ENCODE peak calls at places on chromosomes 1 and 21, in ten cellular contexts. One of them, this sample, is unnamed.

GRCh38 chr1:10033359-10033845 is 644 bp downstream of the UBE4B start:
- DNase-seq in neuronal stem cell: no peak
- DNase-seq in left ventricle myocardium inferior: no peak
- DNase-seq in cardiac muscle cell: peak
- DNase-seq in naive thymus-derived CD4-positive, alpha-beta T cell: no peak
- DNase-seq in adrenal gland: peak
- DNase-seq in astrocyte: no peak
- DNase-seq in tibial artery: peak
- DNase-seq in aorta: no peak
- DNase-seq in ascending aorta: no peak
- DNase-seq in this sample: peak

GRCh38 chr1:181583598-181583997 is 100.3 kb downstream of the CACNA1E start:
- DNase-seq in neuronal stem cell: no peak
- DNase-seq in left ventricle myocardium inferior: no peak
- DNase-seq in cardiac muscle cell: no peak
- DNase-seq in naive thymus-derived CD4-positive, alpha-beta T cell: no peak
- DNase-seq in adrenal gland: no peak
- DNase-seq in astrocyte: no peak
- DNase-seq in tibial artery: no peak
- DNase-seq in aorta: no peak
- DNase-seq in ascending aorta: no peak
- DNase-seq in this sample: no peak

GRCh38 chr1:184838374-184838995 is 83.8 kb upstream of the EDEM3 start:
- DNase-seq in neuronal stem cell: no peak
- DNase-seq in left ventricle myocardium inferior: no peak
- DNase-seq in cardiac muscle cell: peak
- DNase-seq in naive thymus-derived CD4-positive, alpha-beta T cell: no peak
- DNase-seq in adrenal gland: peak
- DNase-seq in astrocyte: peak
- DNase-seq in tibial artery: peak
- DNase-seq in aorta: no peak
- DNase-seq in ascending aorta: peak
- DNase-seq in this sample: no peak

GRCh38 chr21:42160950-42161225 is 58.1 kb upstream of the ABCG1 start:
- DNase-seq in neuronal stem cell: no peak
- DNase-seq in left ventricle myocardium inferior: no peak
- DNase-seq in cardiac muscle cell: no peak
- DNase-seq in naive thymus-derived CD4-positive, alpha-beta T cell: no peak
- DNase-seq in adrenal gland: no peak
- DNase-seq in astrocyte: no peak
- DNase-seq in tibial artery: no peak
- DNase-seq in aorta: no peak
- DNase-seq in ascending aorta: no peak
- DNase-seq in this sample: no peak

GRCh38 chr1:110136911-110137310 is 13.4 kb upstream of the SLC6A17 start:
- DNase-seq in neuronal stem cell: peak
- DNase-seq in left ventricle myocardium inferior: peak
- DNase-seq in cardiac muscle cell: no peak
- DNase-seq in naive thymus-derived CD4-positive, alpha-beta T cell: peak
- DNase-seq in adrenal gland: peak
- DNase-seq in astrocyte: no peak
- DNase-seq in tibial artery: no peak
- DNase-seq in aorta: no peak
- DNase-seq in ascending aorta: no peak
- DNase-seq in this sample: peak

GRCh38 chr1:14182801-14183200 is 415.7 kb upstream of the KAZN start:
- DNase-seq in neuronal stem cell: no peak
- DNase-seq in left ventricle myocardium inferior: no peak
- DNase-seq in cardiac muscle cell: no peak
- DNase-seq in naive thymus-derived CD4-positive, alpha-beta T cell: no peak
- DNase-seq in adrenal gland: no peak
- DNase-seq in astrocyte: no peak
- DNase-seq in tibial artery: no peak
- DNase-seq in aorta: no peak
- DNase-seq in ascending aorta: no peak
- DNase-seq in this sample: no peak

GRCh38 chr1:152752225-152752624 is 5.6 kb upstream of the KPRP start:
- DNase-seq in neuronal stem cell: no peak
- DNase-seq in left ventricle myocardium inferior: no peak
- DNase-seq in cardiac muscle cell: no peak
- DNase-seq in naive thymus-derived CD4-positive, alpha-beta T cell: no peak
- DNase-seq in adrenal gland: no peak
- DNase-seq in astrocyte: peak
- DNase-seq in tibial artery: no peak
- DNase-seq in aorta: no peak
- DNase-seq in ascending aorta: no peak
- DNase-seq in this sample: no peak

GRCh38 chr21:46406001-46406400 is 52.7 kb upstream of the DIP2A start:
- DNase-seq in neuronal stem cell: no peak
- DNase-seq in left ventricle myocardium inferior: no peak
- DNase-seq in cardiac muscle cell: no peak
- DNase-seq in naive thymus-derived CD4-positive, alpha-beta T cell: no peak
- DNase-seq in adrenal gland: no peak
- DNase-seq in astrocyte: no peak
- DNase-seq in tibial artery: no peak
- DNase-seq in aorta: peak
- DNase-seq in ascending aorta: no peak
- DNase-seq in this sample: no peak

GRCh38 chr21:45763074-45763473 is 119.5 kb downstream of the PCBP3 start:
- DNase-seq in neuronal stem cell: no peak
- DNase-seq in left ventricle myocardium inferior: no peak
- DNase-seq in cardiac muscle cell: no peak
- DNase-seq in naive thymus-derived CD4-positive, alpha-beta T cell: no peak
- DNase-seq in adrenal gland: no peak
- DNase-seq in astrocyte: peak
- DNase-seq in tibial artery: no peak
- DNase-seq in aorta: no peak
- DNase-seq in ascending aorta: no peak
- DNase-seq in this sample: no peak

GRCh38 chr1:184482113-184482512 is 95.3 kb downstream of the C1orf21 start:
- DNase-seq in neuronal stem cell: no peak
- DNase-seq in left ventricle myocardium inferior: peak
- DNase-seq in cardiac muscle cell: peak
- DNase-seq in naive thymus-derived CD4-positive, alpha-beta T cell: no peak
- DNase-seq in adrenal gland: peak
- DNase-seq in astrocyte: no peak
- DNase-seq in tibial artery: peak
- DNase-seq in aorta: no peak
- DNase-seq in ascending aorta: no peak
- DNase-seq in this sample: peak

GRCh38 chr1:197521118-197521739 is 253.2 kb downstream of the CRB1 start:
- DNase-seq in neuronal stem cell: peak
- DNase-seq in left ventricle myocardium inferior: no peak
- DNase-seq in cardiac muscle cell: peak
- DNase-seq in naive thymus-derived CD4-positive, alpha-beta T cell: peak
- DNase-seq in adrenal gland: no peak
- DNase-seq in astrocyte: peak
- DNase-seq in tibial artery: no peak
- DNase-seq in aorta: no peak
- DNase-seq in ascending aorta: no peak
- DNase-seq in this sample: no peak

GRCh38 chr1:244945109-244945671 is 80.8 kb upstream of the HNRNPU start:
- DNase-seq in neuronal stem cell: no peak
- DNase-seq in left ventricle myocardium inferior: no peak
- DNase-seq in cardiac muscle cell: no peak
- DNase-seq in naive thymus-derived CD4-positive, alpha-beta T cell: no peak
- DNase-seq in adrenal gland: no peak
- DNase-seq in astrocyte: no peak
- DNase-seq in tibial artery: no peak
- DNase-seq in aorta: no peak
- DNase-seq in ascending aorta: no peak
- DNase-seq in this sample: no peak

GRCh38 chr1:58442114-58442513 is 104.4 kb downstream of the OMA1 start:
- DNase-seq in neuronal stem cell: no peak
- DNase-seq in left ventricle myocardium inferior: no peak
- DNase-seq in cardiac muscle cell: no peak
- DNase-seq in naive thymus-derived CD4-positive, alpha-beta T cell: no peak
- DNase-seq in adrenal gland: no peak
- DNase-seq in astrocyte: peak
- DNase-seq in tibial artery: no peak
- DNase-seq in aorta: no peak
- DNase-seq in ascending aorta: no peak
- DNase-seq in this sample: no peak

GRCh38 chr1:193406901-193407300 is 220.5 kb upstream of the B3GALT2 start:
- DNase-seq in neuronal stem cell: peak
- DNase-seq in left ventricle myocardium inferior: no peak
- DNase-seq in cardiac muscle cell: peak
- DNase-seq in naive thymus-derived CD4-positive, alpha-beta T cell: peak
- DNase-seq in adrenal gland: no peak
- DNase-seq in astrocyte: peak
- DNase-seq in tibial artery: no peak
- DNase-seq in aorta: no peak
- DNase-seq in ascending aorta: no peak
- DNase-seq in this sample: no peak

DNA sequence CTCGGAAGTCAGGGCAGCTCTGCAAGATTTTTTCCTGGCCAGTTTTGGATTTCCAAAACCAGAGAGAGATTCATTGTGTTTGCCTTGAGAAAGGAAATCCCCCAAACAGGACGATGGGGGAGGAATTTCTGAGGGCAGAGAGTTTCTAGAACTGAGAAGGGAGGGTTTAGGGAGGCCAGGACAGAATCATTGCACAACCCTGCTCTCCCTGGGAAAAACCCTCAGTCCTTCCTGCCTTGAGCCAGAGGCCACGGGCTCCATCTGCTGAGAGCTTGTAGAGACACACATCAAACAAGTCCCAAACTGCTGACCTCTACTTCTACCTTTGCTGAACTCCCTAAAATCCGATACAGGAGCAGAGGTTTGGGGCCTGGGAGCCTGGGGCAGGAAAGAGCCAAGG is 99.7 kb downstream of the NMNAT2 start:
- DNase-seq in neuronal stem cell: no peak
- DNase-seq in left ventricle myocardium inferior: peak
- DNase-seq in cardiac muscle cell: peak
- DNase-seq in naive thymus-derived CD4-positive, alpha-beta T cell: no peak
- DNase-seq in adrenal gland: peak
- DNase-seq in astrocyte: peak
- DNase-seq in tibial artery: peak
- DNase-seq in aorta: peak
- DNase-seq in ascending aorta: peak
- DNase-seq in this sample: peak
- H3K27ac ChIP-seq in neuronal stem cell: no peak
- H3K27ac ChIP-seq in left ventricle myocardium inferior: peak
- H3K27ac ChIP-seq in cardiac muscle cell: no peak
- H3K27ac ChIP-seq in naive thymus-derived CD4-positive, alpha-beta T cell: no peak
- H3K27ac ChIP-seq in adrenal gland: no peak
- H3K27ac ChIP-seq in astrocyte: no peak
- H3K27ac ChIP-seq in tibial artery: peak
- H3K27ac ChIP-seq in aorta: peak
- H3K27ac ChIP-seq in ascending aorta: peak
- H3K27ac ChIP-seq in this sample: peak

GRCh38 chr1:32221581-32221979 is 573 bp downstream of the TMEM234 start:
- DNase-seq in neuronal stem cell: no peak
- DNase-seq in left ventricle myocardium inferior: no peak
- DNase-seq in cardiac muscle cell: no peak
- DNase-seq in naive thymus-derived CD4-positive, alpha-beta T cell: no peak
- DNase-seq in adrenal gland: no peak
- DNase-seq in astrocyte: no peak
- DNase-seq in tibial artery: no peak
- DNase-seq in aorta: no peak
- DNase-seq in ascending aorta: no peak
- DNase-seq in this sample: no peak

GRCh38 chr1:32221980-32222751 is at the start of the genes EIF3I and TMEM234:
- DNase-seq in neuronal stem cell: peak
- DNase-seq in left ventricle myocardium inferior: peak
- DNase-seq in cardiac muscle cell: peak
- DNase-seq in naive thymus-derived CD4-positive, alpha-beta T cell: peak
- DNase-seq in adrenal gland: peak
- DNase-seq in astrocyte: peak
- DNase-seq in tibial artery: peak
- DNase-seq in aorta: peak
- DNase-seq in ascending aorta: peak
- DNase-seq in this sample: peak

GRCh38 chr1:32220746-32221580 is 1.2 kb downstream of the TMEM234 start:
- DNase-seq in neuronal stem cell: no peak
- DNase-seq in left ventricle myocardium inferior: no peak
- DNase-seq in cardiac muscle cell: no peak
- DNase-seq in naive thymus-derived CD4-positive, alpha-beta T cell: no peak
- DNase-seq in adrenal gland: no peak
- DNase-seq in astrocyte: no peak
- DNase-seq in tibial artery: no peak
- DNase-seq in aorta: no peak
- DNase-seq in ascending aorta: no peak
- DNase-seq in this sample: no peak

GRCh38 chr1:32223683-32224082 is 1.5 kb downstream of the EIF3I start:
- DNase-seq in neuronal stem cell: no peak
- DNase-seq in left ventricle myocardium inferior: no peak
- DNase-seq in cardiac muscle cell: no peak
- DNase-seq in naive thymus-derived CD4-positive, alpha-beta T cell: no peak
- DNase-seq in adrenal gland: no peak
- DNase-seq in astrocyte: no peak
- DNase-seq in tibial artery: no peak
- DNase-seq in aorta: no peak
- DNase-seq in ascending aorta: no peak
- DNase-seq in this sample: no peak

DNA sequence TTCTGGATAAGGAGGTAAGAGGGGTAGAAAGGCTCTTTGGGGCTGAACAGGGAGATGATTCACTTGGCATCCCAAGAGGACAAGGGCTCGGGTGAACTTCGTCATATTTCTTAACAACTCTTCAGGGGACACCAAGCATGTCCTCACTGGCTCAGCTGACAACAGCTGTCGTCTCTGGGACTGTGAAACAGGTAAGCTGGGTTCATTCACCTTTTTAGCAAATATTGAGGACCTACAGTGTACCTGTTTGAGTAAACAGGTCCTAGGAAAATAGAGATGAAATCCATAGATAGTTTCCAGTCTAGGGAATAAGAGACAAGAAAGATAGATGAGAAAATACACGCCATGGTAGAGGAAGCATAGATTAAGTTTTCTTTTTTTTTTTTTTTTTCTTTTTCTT is 2.1 kb downstream of the EIF3I start:
- DNase-seq in neuronal stem cell: no peak
- DNase-seq in left ventricle myocardium inferior: no peak
- DNase-seq in cardiac muscle cell: no peak
- DNase-seq in naive thymus-derived CD4-positive, alpha-beta T cell: no peak
- DNase-seq in adrenal gland: no peak
- DNase-seq in astrocyte: no peak
- DNase-seq in tibial artery: no peak
- DNase-seq in aorta: no peak
- DNase-seq in ascending aorta: no peak
- DNase-seq in this sample: no peak
- H3K27ac ChIP-seq in neuronal stem cell: no peak
- H3K27ac ChIP-seq in left ventricle myocardium inferior: peak
- H3K27ac ChIP-seq in cardiac muscle cell: no peak
- H3K27ac ChIP-seq in naive thymus-derived CD4-positive, alpha-beta T cell: peak
- H3K27ac ChIP-seq in adrenal gland: no peak
- H3K27ac ChIP-seq in astrocyte: no peak
- H3K27ac ChIP-seq in tibial artery: no peak
- H3K27ac ChIP-seq in aorta: no peak
- H3K27ac ChIP-seq in ascending aorta: no peak
- H3K27ac ChIP-seq in this sample: no peak

GRCh38 chr1:151047925-151048644 is 534 bp downstream of the C1orf56 start:
- DNase-seq in neuronal stem cell: peak
- DNase-seq in left ventricle myocardium inferior: peak
- DNase-seq in cardiac muscle cell: peak
- DNase-seq in naive thymus-derived CD4-positive, alpha-beta T cell: peak
- DNase-seq in adrenal gland: peak
- DNase-seq in astrocyte: peak
- DNase-seq in tibial artery: peak
- DNase-seq in aorta: peak
- DNase-seq in ascending aorta: no peak
- DNase-seq in this sample: peak
- H3K27ac ChIP-seq in neuronal stem cell: peak
- H3K27ac ChIP-seq in left ventricle myocardium inferior: peak
- H3K27ac ChIP-seq in cardiac muscle cell: peak
- H3K27ac ChIP-seq in naive thymus-derived CD4-positive, alpha-beta T cell: peak
- H3K27ac ChIP-seq in adrenal gland: peak
- H3K27ac ChIP-seq in astrocyte: peak
- H3K27ac ChIP-seq in tibial artery: peak
- H3K27ac ChIP-seq in aorta: no peak
- H3K27ac ChIP-seq in ascending aorta: peak
- H3K27ac ChIP-seq in this sample: peak

GRCh38 chr1:33709780-33710713 is 153.8 kb upstream of the HMGB4 start:
- DNase-seq in neuronal stem cell: no peak
- DNase-seq in left ventricle myocardium inferior: no peak
- DNase-seq in cardiac muscle cell: no peak
- DNase-seq in naive thymus-derived CD4-positive, alpha-beta T cell: no peak
- DNase-seq in adrenal gland: no peak
- DNase-seq in astrocyte: peak
- DNase-seq in tibial artery: no peak
- DNase-seq in aorta: no peak
- DNase-seq in ascending aorta: no peak
- DNase-seq in this sample: no peak
- H3K27ac ChIP-seq in neuronal stem cell: no peak
- H3K27ac ChIP-seq in left ventricle myocardium inferior: no peak
- H3K27ac ChIP-seq in cardiac muscle cell: no peak
- H3K27ac ChIP-seq in naive thymus-derived CD4-positive, alpha-beta T cell: no peak
- H3K27ac ChIP-seq in adrenal gland: no peak
- H3K27ac ChIP-seq in astrocyte: no peak
- H3K27ac ChIP-seq in tibial artery: no peak
- H3K27ac ChIP-seq in aorta: no peak
- H3K27ac ChIP-seq in ascending aorta: no peak
- H3K27ac ChIP-seq in this sample: no peak

This sample was measured in heart right ventricle.